ENCODE peak calls at places on chromosomes 11 and 22, in eight cellular contexts. J, S, C, B, E, U, F and L are unnamed samples.

GRCh38 chr11:7910389-7910788 is 20.7 kb downstream of the OR10A6 start:
- DNase-seq in J (no peak), S (no peak), C (no peak), B (no peak), E (no peak), U (no peak), F (no peak), L (no peak)

GRCh38 chr11:69462106-69463045 is 19.1 kb upstream of the LINC01488 start:
- DNase-seq in J (no peak), S (no peak), C (no peak), B (no peak), E (peak), U (no peak), F (no peak), L (no peak)

GRCh38 chr11:17244046-17244445 is 32.5 kb upstream of the NUCB2 start:
- DNase-seq in J (no peak), S (no peak), C (no peak), B (no peak), E (no peak), U (no peak), F (no peak), L (no peak)

GRCh38 chr11:73430326-73430725 is 54.1 kb downstream of the RELT start:
- DNase-seq in J (no peak), S (no peak), C (no peak), B (no peak), E (no peak), U (no peak), F (no peak), L (no peak)

GRCh38 chr11:68149417-68149816 is 28.2 kb upstream of the CHKA start:
- DNase-seq in J (no peak), S (no peak), C (no peak), B (no peak), E (no peak), U (no peak), F (no peak), L (no peak)

GRCh38 chr22:37782340-37783168 is 25.2 kb upstream of the GCAT start:
- DNase-seq in J (no peak), S (no peak), C (no peak), B (no peak), E (no peak), U (no peak), F (no peak), L (peak)

GRCh38 chr11:75700940-75701339 is 16.7 kb upstream of the MOGAT2 start:
- DNase-seq in J (no peak), S (no peak), C (no peak), B (no peak), E (no peak), U (no peak), F (no peak), L (no peak)

GRCh38 chr11:128544625-128545024 is 42.7 kb downstream of the ETS1 start:
- DNase-seq in J (no peak), S (no peak), C (no peak), B (no peak), E (no peak), U (peak), F (no peak), L (no peak)

GRCh38 chr11:133934599-133935550 is 21.9 kb downstream of the IGSF9B start:
- DNase-seq in J (no peak), S (peak), C (peak), B (no peak), E (peak), U (peak), F (no peak), L (peak)

GRCh38 chr11:72885853-72886252 is 71.6 kb downstream of the ATG16L2 start:
- DNase-seq in J (no peak), S (no peak), C (no peak), B (no peak), E (no peak), U (no peak), F (no peak), L (no peak)

GRCh38 chr11:96014234-96014633 is 90.3 kb upstream of the MTMR2 start:
- DNase-seq in J (no peak), S (peak), C (no peak), B (no peak), E (no peak), U (peak), F (peak), L (no peak)
- H3K27ac ChIP-seq in J (no peak), S (peak), C (no peak), B (no peak), E (no peak), U (no peak), F (peak), L (no peak)

DNA sequence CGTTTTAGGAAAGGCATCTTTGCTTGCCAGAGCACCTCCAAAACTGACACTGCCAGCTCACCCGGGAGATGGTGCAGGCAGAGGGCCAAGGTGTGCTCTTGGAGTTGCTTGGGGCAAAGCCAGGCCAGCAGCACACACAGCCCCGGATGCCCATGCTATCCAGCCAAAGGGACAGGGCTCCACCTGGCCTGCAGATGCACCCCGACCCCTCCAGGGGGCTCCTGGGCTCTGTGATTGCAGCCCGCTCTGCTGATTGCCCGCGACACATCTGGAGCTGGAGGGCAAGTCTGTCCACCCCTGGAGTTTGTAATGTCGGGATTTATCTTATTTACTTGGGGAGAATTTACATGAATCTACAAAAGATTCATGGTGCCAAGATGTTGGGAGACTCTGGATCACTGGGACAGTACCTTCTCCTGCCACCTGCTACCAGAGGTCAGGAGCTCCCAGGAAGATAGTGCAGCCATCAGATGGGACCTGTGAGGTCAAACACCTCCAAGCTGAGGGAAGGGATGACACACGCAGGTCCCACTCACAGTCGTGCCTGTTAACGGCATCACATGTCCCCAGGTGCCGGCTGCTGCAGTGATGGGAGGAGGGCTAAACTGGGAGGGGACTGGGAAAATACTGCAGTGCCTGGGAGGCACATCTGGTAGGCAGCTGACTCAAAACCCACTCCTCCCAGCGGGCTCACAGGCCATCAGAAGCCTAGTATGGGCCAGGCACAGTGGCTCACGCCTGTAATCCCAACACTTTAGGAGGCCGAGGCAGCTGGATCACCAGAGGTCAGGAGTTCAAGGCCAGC is 17.2 kb downstream of the CBX7 start:
- DNase-seq in J (no peak), S (peak), C (peak), B (no peak), E (peak), U (peak), F (peak), L (peak)
- TF ChIP-seq CTCF in J (no peak), S (peak), C (peak), B (no peak), E (peak), U (peak), F (peak), L (peak)

GRCh38 chr11:45886816-45887520 is 1.5 kb downstream of the MAPK8IP1 start:
- DNase-seq in J (no peak), S (no peak), C (no peak), B (no peak), E (no peak), U (no peak), F (no peak), L (no peak)

GRCh38 chr11:45881708-45882368 is 3.6 kb upstream of the MAPK8IP1 start:
- DNase-seq in J (no peak), S (no peak), C (no peak), B (no peak), E (no peak), U (no peak), F (no peak), L (no peak)

GRCh38 chr11:45885274-45885920 is at the start of gene MAPK8IP1:
- DNase-seq in J (peak), S (peak), C (peak), B (peak), E (peak), U (peak), F (peak), L (peak)

GRCh38 chr11:45885921-45886721 is 670 bp downstream of the MAPK8IP1 start:
- DNase-seq in J (no peak), S (no peak), C (no peak), B (no peak), E (peak), U (no peak), F (no peak), L (peak)

GRCh38 chr11:45884596-45885185 is 760 bp upstream of the MAPK8IP1 start:
- DNase-seq in J (no peak), S (no peak), C (no peak), B (no peak), E (no peak), U (no peak), F (no peak), L (no peak)
- H3K4me3 ChIP-seq in J (no peak), S (no peak), C (no peak), B (no peak), E (peak), U (peak), F (no peak), L (no peak)

DNA sequence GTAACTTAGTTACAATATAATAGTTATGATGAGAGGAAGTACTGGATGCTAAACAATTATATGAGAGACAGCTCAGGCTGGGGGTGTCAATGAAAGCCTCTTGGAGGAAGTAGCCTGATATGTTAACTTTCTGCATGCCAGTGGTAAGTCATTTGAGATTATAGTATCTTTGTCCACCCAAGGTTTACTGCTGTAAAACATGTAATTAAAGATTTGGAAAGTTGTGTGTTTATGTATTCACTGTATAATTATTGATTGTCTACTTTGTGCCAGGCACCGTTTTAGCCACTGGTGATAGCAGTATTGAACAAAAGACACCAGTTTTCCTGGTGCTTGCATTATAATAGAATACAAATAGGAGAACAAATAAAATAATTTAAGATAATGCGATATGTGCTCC is 624 bp upstream of the DNAJB7 start:
- DNase-seq in J (no peak), S (no peak), C (no peak), B (no peak), E (no peak), U (no peak), F (no peak), L (no peak)
- H3K27ac ChIP-seq in J (no peak), S (no peak), C (no peak), B (no peak), E (no peak), U (no peak), F (no peak), L (no peak)

GRCh38 chr22:39319284-39320170 is at the start of gene RPL3:
- DNase-seq in J (peak), S (peak), C (peak), B (peak), E (peak), U (peak), F (peak), L (peak)
- TF ChIP-seq CTCF in J (peak), S (no peak), C (peak), B (no peak), E (no peak), U (peak), F (no peak), L (peak)